ENCODE peak calls at places on chromosomes 5 and 9, in four cellular contexts. C, K, N and L are unnamed samples.

GRCh38 chr5:6399978-6400910 is 21.9 kb upstream of the MED10 start:
- DNase-seq in C (no peak), K (no peak), N (no peak), L (no peak)

GRCh38 chr5:73232266-73233041 is 59.5 kb downstream of the TMEM174 start:
- DNase-seq in C (no peak), K (no peak), N (no peak), L (no peak)

GRCh38 chr5:75611324-75612210 is at the start of gene ANKDD1B:
- DNase-seq in C (no peak), K (no peak), N (peak; percentile 29), L (peak; percentile 56)

GRCh38 chr5:66982514-66982913 is 214.1 kb downstream of the CD180 start:
- DNase-seq in C (no peak), K (no peak), N (no peak), L (no peak)

GRCh38 chr5:83721878-83722779 is 1.5 kb upstream of the HAPLN1 start:
- DNase-seq in C (no peak), K (no peak), N (peak; percentile 69), L (peak; percentile 76)

GRCh38 chr5:117889592-117889991 is 1098.8 kb downstream of the DTWD2 start:
- DNase-seq in C (no peak), K (no peak), N (no peak), L (no peak)

GRCh38 chr9:127415657-127416056 is 8.5 kb upstream of the ZNF79 start:
- DNase-seq in C (no peak), K (no peak), N (no peak), L (no peak)

GRCh38 chr5:21661129-21661528 is 1192.0 kb downstream of the CDH12 start:
- DNase-seq in C (no peak), K (no peak), N (no peak), L (no peak)

GRCh38 chr5:1536298-1537165 is 12.8 kb upstream of the LPCAT1 start:
- DNase-seq in C (peak; percentile 61), K (no peak), N (no peak), L (no peak)

GRCh38 chr9:27528278-27528885 is 1.2 kb downstream of the MOB3B start:
- DNase-seq in C (peak; percentile 32), K (no peak), N (peak; percentile 69), L (no peak)

GRCh38 chr5:10307206-10308148 is at the start of gene CMBL:
- DNase-seq in C (no peak), K (no peak), N (no peak), L (peak; percentile 87)

GRCh38 chr5:156559955-156560354 is 233.0 kb downstream of the SGCD start:
- DNase-seq in C (no peak), K (no peak), N (no peak), L (no peak)

GRCh38 chr9:35696520-35697215 is 6.9 kb upstream of the TPM2 start:
- DNase-seq in C (peak; percentile 47), K (no peak), N (no peak), L (peak; percentile 34)

GRCh38 chr9:35341585-35341984 is 148.3 kb upstream of the RUSC2 start:
- DNase-seq in C (no peak), K (no peak), N (no peak), L (no peak)

GRCh38 chr9:125815568-125815967 is 68.4 kb downstream of the PBX3 start:
- DNase-seq in C (no peak), K (no peak), N (no peak), L (peak; percentile 12)

GRCh38 chr9:127794001-127794791 is 8.4 kb downstream of the CDK9 start:
- DNase-seq in C (no peak), K (no peak), N (no peak), L (no peak)

GRCh38 chr5:142770650-142771609 is 753 bp downstream of the ARHGAP26 start:
- DNase-seq in C (peak; percentile 50), K (no peak), N (peak; percentile 65), L (peak; percentile 70)

GRCh38 chr9:23587433-23587832 is 238.6 kb downstream of the ELAVL2 start:
- DNase-seq in C (no peak), K (no peak), N (no peak), L (no peak)

GRCh38 chr9:87530716-87531115 is 33.0 kb downstream of the DAPK1 start:
- DNase-seq in C (no peak), K (no peak), N (no peak), L (no peak)

GRCh38 chr9:83706703-83707517 is 848 bp downstream of the UBQLN1 start:
- DNase-seq in C (peak; percentile 46), K (no peak), N (peak; percentile 70), L (no peak)

GRCh38 chr9:13113201-13113600 is 166.3 kb downstream of the MPDZ start:
- DNase-seq in C (no peak), K (no peak), N (no peak), L (no peak)

GRCh38 chr5:59433174-59433573 is 460.4 kb downstream of the PDE4D start:
- DNase-seq in C (no peak), K (no peak), N (no peak), L (no peak)

GRCh38 chr9:70553718-70554673 is 139.5 kb upstream of the KLF9 start:
- DNase-seq in C (no peak), K (no peak), N (peak; percentile 17), L (no peak)

GRCh38 chr5:76942581-76942980 is 10.3 kb upstream of the CRHBP start:
- DNase-seq in C (no peak), K (no peak), N (no peak), L (no peak)

GRCh38 chr5:176365663-176366574 is 632 bp downstream of the ARL10 start:
- DNase-seq in C (no peak), K (no peak), N (peak; percentile 62), L (no peak)

GRCh38 chr5:167793700-167794099 is 497.7 kb upstream of the WWC1 start:
- DNase-seq in C (no peak), K (no peak), N (no peak), L (no peak)

GRCh38 chr5:138568061-138568824 is 7.0 kb downstream of the HSPA9 start:
- DNase-seq in C (no peak), K (no peak), N (no peak), L (peak; percentile 94)

GRCh38 chr9:90916147-90916734 is 114.6 kb downstream of the SYK start:
- DNase-seq in C (no peak), K (no peak), N (no peak), L (no peak)

GRCh38 chr9:4700093-4700492 is 20.7 kb downstream of the CDC37L1 start:
- DNase-seq in C (no peak), K (no peak), N (no peak), L (no peak)

GRCh38 chr9:13728121-13728520 is 448.6 kb upstream of the MPDZ start:
- DNase-seq in C (no peak), K (no peak), N (no peak), L (no peak)

GRCh38 chr5:77630246-77631165 is 8.0 kb downstream of the OTP start:
- DNase-seq in C (no peak), K (no peak), N (no peak), L (peak; percentile 82)

GRCh38 chr5:128674837-128675446 is 136.9 kb upstream of the FBN2 start:
- DNase-seq in C (peak; percentile 10), K (no peak), N (no peak), L (peak; percentile 31)

GRCh38 chr9:127132375-127132774 is 9.9 kb upstream of the ANGPTL2 start:
- DNase-seq in C (no peak), K (no peak), N (no peak), L (no peak)

GRCh38 chr9:125964702-125965225 is 217.6 kb downstream of the PBX3 start:
- DNase-seq in C (no peak), K (no peak), N (no peak), L (no peak)

GRCh38 chr5:43432486-43433365 is 20.5 kb upstream of the CCL28 start:
- DNase-seq in C (no peak), K (no peak), N (no peak), L (peak; percentile 93)